ENCODE peak calls at places on chromosomes 2 and 18, in five cellular contexts. X, W, P, K and E are unnamed samples. For H3K9me3, the result is how much of the 10 kb centered on the place peaks cover.

GRCh38 chr2:55418512-55419235 is 982 bp downstream of the CCDC88A start:
- DNase-seq in P (no peak), K (no peak), X (peak), W (no peak), E (no peak)

GRCh38 chr18:11953113-11953512 is 28.2 kb upstream of the IMPA2 start:
- DNase-seq in P (no peak), K (no peak), W (no peak), X (no peak), E (no peak)

GRCh38 chr2:36477744-36478143 is 120.2 kb downstream of the FEZ2 start:
- DNase-seq in K (no peak), X (no peak), P (no peak), W (no peak), E (no peak)

GRCh38 chr2:16561251-16561650 is 104.4 kb downstream of the CYRIA start:
- DNase-seq in P (no peak), X (no peak), W (no peak), K (no peak), E (no peak)

GRCh38 chr2:37132914-37133313 is 23.9 kb downstream of the EIF2AK2 start:
- DNase-seq in K (no peak), X (no peak), W (no peak), P (no peak), E (no peak)

GRCh38 chr2:196592912-196593881 is 46.3 kb upstream of the CCDC150 start:
- DNase-seq in W (no peak), P (peak), X (peak), K (peak), E (peak)

GRCh38 chr18:9575558-9575957 is 38.8 kb downstream of the PPP4R1 start:
- DNase-seq in X (peak), W (peak), P (peak), K (peak), E (peak)

GRCh38 chr2:102603904-102604303 is 15.4 kb upstream of the SLC9A2 start:
- DNase-seq in X (no peak), W (no peak), K (no peak), P (no peak), E (no peak)

GRCh38 chr18:10099539-10100140 is 185.8 kb downstream of the VAPA start:
- DNase-seq in K (no peak), X (no peak), P (no peak), W (no peak), E (no peak)

GRCh38 chr2:217797170-217797569 is 205.6 kb downstream of the TNS1 start:
- DNase-seq in P (no peak), K (no peak), X (no peak), W (no peak), E (no peak)

DNA sequence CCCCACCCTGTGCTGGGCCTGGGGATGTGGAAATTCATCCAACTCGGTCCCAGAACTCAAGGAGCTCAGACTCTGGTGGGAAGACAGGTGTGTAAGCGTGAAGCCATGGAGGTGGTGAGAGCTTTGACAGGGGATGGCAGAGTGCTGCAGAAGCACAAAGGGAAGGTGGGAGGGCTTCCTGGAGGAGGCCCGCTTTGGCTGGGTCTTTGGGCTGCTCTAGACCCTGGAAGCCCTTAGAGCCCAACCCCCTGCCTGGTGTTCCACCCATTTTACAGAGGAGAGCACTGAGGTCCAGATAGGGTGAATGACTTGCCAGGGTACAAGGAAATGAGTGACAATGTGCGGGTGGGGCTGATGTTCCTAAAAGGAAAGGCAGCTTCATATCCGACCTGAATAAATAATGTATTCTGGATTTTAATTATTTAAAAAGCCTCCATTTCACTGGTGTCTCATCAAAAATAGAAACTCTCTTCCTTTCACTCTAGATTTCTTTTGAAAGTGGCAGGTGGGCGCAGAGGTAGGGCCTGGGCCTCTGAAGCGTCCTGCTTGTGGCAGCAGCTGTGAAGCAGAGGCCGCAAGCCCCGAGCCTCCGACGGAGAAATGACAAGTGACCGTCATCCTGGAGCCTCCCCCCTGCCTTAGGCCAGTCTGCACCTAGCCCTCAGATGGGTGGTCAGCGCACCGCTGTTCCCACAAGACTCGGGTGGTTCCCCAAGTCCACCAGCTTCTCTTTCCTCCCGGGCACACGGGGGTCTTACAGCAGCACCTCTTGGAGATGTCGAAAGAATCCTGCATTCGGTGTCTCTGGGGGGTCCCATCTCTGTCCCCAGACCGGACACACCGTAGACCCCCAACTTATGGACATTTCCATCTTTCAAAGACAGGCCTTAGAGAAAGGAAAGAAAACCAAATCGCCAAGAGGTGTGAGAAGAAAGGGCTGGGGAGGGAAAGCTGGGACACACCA is 71.0 kb upstream of the TAF1B start:
- DNase-seq in W (no peak), X (no peak), K (no peak), P (peak), E (no peak)
- TF ChIP-seq CTCF in W (no peak), X (no peak), K (no peak), P (no peak), E (no peak)

DNA sequence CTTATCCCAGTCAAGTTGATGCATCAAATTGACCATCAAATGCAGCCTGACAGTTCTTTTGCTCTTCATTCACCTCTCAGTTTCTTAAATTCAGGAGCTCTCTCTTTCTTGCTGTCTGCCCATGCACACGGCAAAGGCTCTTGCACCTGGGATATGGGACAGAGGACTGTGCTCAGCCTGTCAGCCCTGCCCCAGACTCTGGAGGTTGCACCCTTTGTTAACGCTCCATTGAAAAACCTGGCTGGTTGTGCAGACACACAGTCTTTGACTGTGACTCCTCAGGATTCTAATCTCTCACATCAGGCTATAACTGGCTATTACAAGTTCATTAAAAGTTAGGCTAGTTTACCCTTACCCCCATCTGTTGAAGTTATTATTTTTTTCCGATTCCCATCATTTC is 1032.5 kb downstream of the SOCS6 start:
- DNase-seq in K (no peak), W (no peak), X (no peak), P (no peak), E (no peak)
- H3K9me3 ChIP-seq in K (under half), W (under half), X (under half), P (under half), E (under half)

GRCh38 chr2:82027901-82028570 is 1723.5 kb upstream of the LRRTM1 start:
- DNase-seq in P (no peak), W (no peak), K (no peak), X (no peak), E (no peak)

GRCh38 chr2:82023710-82024109 is 1719.2 kb upstream of the LRRTM1 start:
- DNase-seq in W (no peak), X (no peak), K (no peak), P (no peak), E (no peak)
- TF ChIP-seq CTCF in W (peak), X (no peak), K (no peak), P (no peak), E (no peak)

DNA sequence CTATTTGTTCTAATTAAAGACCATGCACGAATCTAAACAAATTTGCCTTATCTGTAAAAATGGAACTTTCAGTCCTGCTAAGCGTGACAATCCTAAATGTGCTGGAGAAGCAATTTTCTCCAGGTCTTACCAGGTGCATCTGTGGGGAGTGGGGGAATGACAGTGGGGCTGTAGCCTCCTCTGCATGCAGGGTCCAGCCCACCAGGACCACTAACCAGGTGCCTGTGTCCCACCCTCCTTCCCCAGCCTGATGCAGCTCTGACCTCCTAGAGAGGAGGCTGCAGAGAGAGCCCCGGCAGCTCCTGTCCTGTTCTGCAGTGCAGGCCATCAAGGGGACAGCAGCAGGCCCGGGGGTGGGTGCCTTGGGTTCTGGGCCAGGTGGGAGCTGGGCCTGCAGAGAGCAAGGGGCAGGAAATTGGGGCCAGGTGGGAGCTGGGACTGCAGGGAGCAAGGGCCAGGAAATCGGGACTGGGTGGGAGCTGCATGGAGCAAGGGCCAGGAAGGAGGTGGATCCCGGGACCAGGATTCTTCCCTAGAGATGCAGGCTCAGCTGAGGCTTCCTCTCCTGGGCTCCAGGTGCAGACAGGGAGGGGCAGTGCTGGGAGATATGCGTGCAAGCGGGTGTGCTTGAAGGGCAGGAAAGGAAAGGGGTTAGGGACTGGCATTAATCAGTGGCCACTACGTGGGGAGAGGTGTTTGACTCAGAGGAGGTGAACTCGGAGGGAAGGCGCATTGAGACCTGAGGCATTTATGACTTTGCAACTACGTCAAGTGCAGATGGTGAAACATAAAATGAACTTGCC is 185.3 kb downstream of the ANKRD30B start:
- DNase-seq in X (no peak), P (no peak), K (no peak), W (no peak), E (no peak)
- H3K9me3 ChIP-seq in X (under half), P (under half), K (under half), W (under half), E (under half)

GRCh38 chr2:85181093-85181685 is 48.0 kb downstream of the TCF7L1 start:
- DNase-seq in P (no peak), X (no peak), W (no peak), K (no peak), E (no peak)
- TF ChIP-seq CTCF in P (no peak), X (peak), W (peak), K (peak), E (no peak)

GRCh38 chr2:4175343-4175742 is 472.0 kb downstream of the DCDC2C start:
- DNase-seq in K (no peak), P (no peak), X (no peak), W (no peak), E (no peak)

GRCh38 chr2:4168834-4169233 is 465.5 kb downstream of the DCDC2C start:
- DNase-seq in W (no peak), K (no peak), X (no peak), P (no peak), E (no peak)

DNA sequence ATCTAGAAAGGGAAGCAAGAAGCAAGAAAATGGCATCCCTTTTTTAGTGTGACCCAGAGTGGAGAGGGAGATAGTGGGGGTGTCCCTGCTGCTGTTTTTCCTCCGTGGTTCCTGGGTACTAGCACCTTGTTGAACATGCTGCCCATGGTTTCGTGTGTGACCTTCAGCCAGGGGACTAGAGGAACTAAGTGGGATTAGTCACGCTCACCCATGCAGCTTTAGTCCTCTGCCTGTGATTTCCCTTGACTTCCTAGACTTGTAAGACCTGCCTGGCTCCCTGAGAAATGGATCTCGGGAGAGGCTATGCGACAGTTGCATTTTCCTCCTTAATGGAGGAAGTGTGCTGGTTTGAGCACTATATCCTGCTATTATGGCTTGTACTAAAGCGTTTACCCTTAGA is 471.4 kb downstream of the DCDC2C start:
- DNase-seq in K (no peak), P (no peak), W (no peak), X (no peak), E (no peak)
- H3K9me3 ChIP-seq in K (under half), P (under half), W (under half), X (under half), E (under half)

GRCh38 chr2:46648141-46648742 is 168.9 kb downstream of the TMEM247 start:
- DNase-seq in K (peak), X (no peak), P (no peak), W (no peak), E (no peak)
- TF ChIP-seq CTCF in K (no peak), X (no peak), P (no peak), W (no peak), E (no peak)

DNA sequence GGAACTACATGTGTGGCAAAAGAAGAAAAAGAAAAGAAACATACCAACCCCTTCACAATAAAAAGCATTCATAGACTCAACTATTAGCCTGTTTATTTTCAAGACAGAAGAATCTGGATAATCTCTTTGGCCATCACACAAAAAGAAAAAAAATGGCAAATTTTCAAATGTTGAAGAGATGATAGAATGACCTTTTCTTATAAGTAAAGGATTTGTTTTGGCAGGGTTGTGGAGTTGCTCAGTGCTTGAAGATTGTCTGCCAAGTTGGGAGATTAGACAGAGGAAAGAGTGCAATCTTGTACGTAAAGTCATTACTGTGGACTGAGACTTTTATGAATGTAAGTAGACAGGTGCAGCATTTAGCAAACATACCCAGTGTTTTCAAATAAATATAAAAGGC is 18.5 kb upstream of the FAM171B start:
- DNase-seq in K (peak), W (no peak), P (no peak), X (no peak), E (no peak)
- H3K9me3 ChIP-seq in K (under half), W (under half), P (under half), X (under half), E (under half)